ENCODE peak calls at places on chromosomes 3 and 15, in five cellular contexts. G, E, W, Y and Q are unnamed samples.

GRCh38 chr15:66256692-66257091 is 3.1 kb upstream of the MEGF11 start:
- DNase-seq in E (no peak), G (no peak), W (no peak), Y (no peak), Q (no peak)

GRCh38 chr15:68543546-68544008 is 35.2 kb upstream of the CORO2B start:
- DNase-seq in G (no peak), Y (no peak), W (no peak), E (no peak), Q (no peak)

GRCh38 chr15:37107754-37108724 is 7.7 kb upstream of the MEIS2 start:
- DNase-seq in W (no peak), G (no peak), E (no peak), Y (no peak), Q (no peak)

GRCh38 chr3:192130534-192131132 is 596.7 kb downstream of the FGF12 start:
- DNase-seq in G (no peak), W (peak; percentile 23), Y (peak; percentile 57), E (no peak), Q (peak; percentile 37)

GRCh38 chr15:29805043-29805707 is 17.1 kb downstream of the TJP1 start:
- DNase-seq in W (no peak), Y (no peak), E (no peak), G (no peak), Q (peak; percentile 84)

GRCh38 chr3:50089603-50089945 is 855 bp downstream of the RBM5 start:
- DNase-seq in G (peak; percentile 38), Y (no peak), W (no peak), E (no peak), Q (no peak)

GRCh38 chr15:41567870-41568269 is 8.9 kb downstream of the TYRO3 start:
- DNase-seq in E (no peak), W (peak; percentile 4), G (no peak), Y (no peak), Q (no peak)

GRCh38 chr3:50260027-50260941 is 8.7 kb upstream of the SEMA3B start:
- DNase-seq in W (peak; percentile 98), G (peak; percentile 71), E (peak; percentile 95), Y (peak; percentile 98), Q (peak; percentile 86)

GRCh38 chr15:89665449-89666146 is 10.3 kb upstream of the KIF7 start:
- DNase-seq in W (peak; percentile 58), Y (peak; percentile 66), G (no peak), E (peak; percentile 38), Q (no peak)

GRCh38 chr3:68878322-68878721 is 54.0 kb downstream of the TAFA4 start:
- DNase-seq in E (no peak), Y (peak; percentile 27), G (no peak), W (no peak), Q (no peak)

GRCh38 chr3:127546970-127547733 is 43.4 kb downstream of the TPRA1 start:
- DNase-seq in E (no peak), G (no peak), W (no peak), Y (no peak), Q (no peak)

GRCh38 chr3:107913671-107914070 is 177.2 kb downstream of the CD47 start:
- DNase-seq in E (no peak), G (no peak), W (no peak), Y (no peak), Q (no peak)

GRCh38 chr3:75192065-75192658 is 472.0 kb upstream of the FRG2C start:
- DNase-seq in G (no peak), W (peak; percentile 29), E (peak; percentile 14), Y (peak; percentile 74), Q (peak; percentile 34)

GRCh38 chr15:38299216-38299615 is 46.6 kb downstream of the SPRED1 start:
- DNase-seq in E (no peak), G (no peak), W (no peak), Y (no peak), Q (no peak)

GRCh38 chr15:94793641-94794040 is 562.3 kb downstream of the MCTP2 start:
- DNase-seq in W (no peak), Y (no peak), E (no peak), G (no peak), Q (peak; percentile 41)

GRCh38 chr3:129686941-129687340 is 80.5 kb upstream of the PLXND1 start:
- DNase-seq in Y (no peak), E (no peak), G (no peak), W (no peak), Q (no peak)

GRCh38 chr3:98763076-98763475 is at the start of gene ST3GAL6:
- DNase-seq in Y (no peak), E (no peak), W (no peak), G (no peak), Q (peak; percentile 43)

DNA sequence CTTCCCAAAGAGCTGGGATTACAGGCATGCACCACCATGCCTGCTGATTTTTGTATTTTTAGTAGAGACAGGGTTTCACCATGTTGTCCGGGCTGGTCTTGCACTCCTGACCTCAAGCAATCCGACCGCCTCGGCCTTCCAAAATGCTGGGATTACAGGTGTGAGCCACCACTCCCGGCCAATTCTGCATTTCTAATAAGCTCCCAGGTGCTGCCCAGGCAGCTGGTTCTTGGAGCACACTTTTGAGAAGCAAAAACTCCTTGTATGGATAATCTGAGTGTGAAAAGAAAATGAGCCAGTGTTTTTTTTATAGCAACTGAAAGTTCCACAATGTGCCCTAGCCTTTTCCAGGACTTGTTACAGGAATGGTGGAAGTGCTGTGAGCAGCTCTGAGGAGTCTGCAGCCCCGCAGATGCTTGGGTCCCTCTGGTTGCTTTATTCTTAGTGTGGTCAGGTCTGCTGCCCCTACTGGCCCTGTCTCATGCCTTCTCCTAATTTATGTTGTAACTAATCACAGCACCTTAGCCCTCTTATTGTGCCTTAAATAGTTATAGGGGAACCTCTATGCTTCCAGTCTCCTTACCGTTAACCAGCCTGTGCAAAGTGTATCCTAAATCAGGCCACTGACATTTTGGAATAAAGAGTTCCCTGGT is 13.5 kb upstream of the KCNAB1 start:
- DNase-seq in Y (no peak), G (no peak), E (no peak), W (no peak), Q (no peak)
- TF ChIP-seq CTCF in Y (peak; percentile 22), G (no peak), E (peak; percentile 37), W (no peak), Q (peak; percentile 6)

DNA sequence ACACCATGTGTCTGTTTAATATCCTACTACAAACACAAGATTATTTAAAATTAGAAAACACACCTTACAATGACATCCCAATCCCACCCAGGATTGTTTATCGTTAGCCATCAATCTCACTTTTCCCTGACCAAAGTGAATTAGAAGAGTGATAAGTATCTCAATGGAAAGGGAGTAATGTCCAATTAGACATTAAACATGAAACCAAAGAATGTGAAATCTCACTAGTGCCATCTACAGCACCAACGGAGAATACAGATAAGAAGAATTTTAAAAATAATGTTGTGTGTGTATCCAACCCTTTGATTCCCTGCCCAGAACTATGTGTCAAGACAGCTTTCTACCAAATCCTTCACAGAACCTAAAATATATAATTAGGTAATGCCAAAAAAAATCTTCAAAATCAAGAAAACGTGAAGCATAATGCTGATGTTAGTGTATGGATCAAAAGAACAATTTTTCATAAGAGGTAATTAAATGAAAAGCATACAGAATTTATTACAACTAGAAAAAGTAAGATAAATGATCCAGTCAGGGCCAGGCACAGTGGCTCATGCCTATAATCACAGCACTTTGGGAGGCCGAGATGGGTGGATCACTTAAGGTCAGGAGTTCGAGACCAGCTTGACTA is 64.2 kb downstream of the SCAPER start:
- DNase-seq in G (no peak), W (peak; percentile 21), E (no peak), Y (no peak), Q (peak; percentile 21)
- TF ChIP-seq CTCF in G (no peak), W (peak; percentile 33), E (peak; percentile 57), Y (peak; percentile 54), Q (peak; percentile 49)

GRCh38 chr3:66200147-66200546 is 20.7 kb upstream of the SLC25A26 start:
- DNase-seq in E (no peak), W (no peak), G (no peak), Y (no peak), Q (peak; percentile 24)
- TF ChIP-seq CTCF in E (no peak), W (no peak), G (no peak), Y (no peak), Q (no peak)

DNA sequence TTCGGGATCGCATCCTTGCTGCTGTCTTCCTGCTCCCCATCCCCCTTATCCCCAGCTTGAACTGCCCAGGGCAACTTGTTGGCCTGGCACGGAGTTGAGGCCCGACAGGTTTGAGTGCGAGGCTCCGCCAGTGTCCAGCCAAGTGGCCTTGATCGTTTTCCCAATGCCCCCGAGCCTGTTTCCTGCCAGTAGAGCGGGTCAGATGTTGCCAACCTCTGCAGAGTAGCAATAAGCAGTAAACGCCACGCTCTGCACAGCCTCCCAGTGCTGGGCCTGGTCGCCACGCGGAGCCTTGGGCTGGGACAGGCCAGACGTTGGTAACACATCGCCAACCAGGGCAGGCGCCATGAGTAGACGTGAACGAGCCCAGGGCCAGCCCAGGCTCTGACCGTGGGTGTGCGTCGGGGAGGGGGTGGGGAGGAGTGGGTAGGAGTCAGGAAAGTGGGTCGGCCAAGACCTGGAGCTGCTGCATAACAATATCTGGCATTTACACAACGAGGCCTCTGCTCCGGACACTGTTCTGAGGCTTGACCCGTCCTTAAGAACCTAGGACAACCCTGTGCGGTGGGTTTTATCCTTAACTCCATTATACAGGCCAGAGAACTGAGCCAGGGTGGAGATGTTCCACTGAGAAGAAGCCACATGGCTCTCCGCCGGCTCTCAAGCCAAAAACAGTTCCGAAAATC is 444 bp upstream of the ABHD14A start:
- DNase-seq in E (no peak), Y (no peak), W (no peak), G (no peak), Q (no peak)
- TF ChIP-seq CTCF in E (peak; percentile 5), Y (peak; percentile 10), W (no peak), G (no peak), Q (no peak)

DNA sequence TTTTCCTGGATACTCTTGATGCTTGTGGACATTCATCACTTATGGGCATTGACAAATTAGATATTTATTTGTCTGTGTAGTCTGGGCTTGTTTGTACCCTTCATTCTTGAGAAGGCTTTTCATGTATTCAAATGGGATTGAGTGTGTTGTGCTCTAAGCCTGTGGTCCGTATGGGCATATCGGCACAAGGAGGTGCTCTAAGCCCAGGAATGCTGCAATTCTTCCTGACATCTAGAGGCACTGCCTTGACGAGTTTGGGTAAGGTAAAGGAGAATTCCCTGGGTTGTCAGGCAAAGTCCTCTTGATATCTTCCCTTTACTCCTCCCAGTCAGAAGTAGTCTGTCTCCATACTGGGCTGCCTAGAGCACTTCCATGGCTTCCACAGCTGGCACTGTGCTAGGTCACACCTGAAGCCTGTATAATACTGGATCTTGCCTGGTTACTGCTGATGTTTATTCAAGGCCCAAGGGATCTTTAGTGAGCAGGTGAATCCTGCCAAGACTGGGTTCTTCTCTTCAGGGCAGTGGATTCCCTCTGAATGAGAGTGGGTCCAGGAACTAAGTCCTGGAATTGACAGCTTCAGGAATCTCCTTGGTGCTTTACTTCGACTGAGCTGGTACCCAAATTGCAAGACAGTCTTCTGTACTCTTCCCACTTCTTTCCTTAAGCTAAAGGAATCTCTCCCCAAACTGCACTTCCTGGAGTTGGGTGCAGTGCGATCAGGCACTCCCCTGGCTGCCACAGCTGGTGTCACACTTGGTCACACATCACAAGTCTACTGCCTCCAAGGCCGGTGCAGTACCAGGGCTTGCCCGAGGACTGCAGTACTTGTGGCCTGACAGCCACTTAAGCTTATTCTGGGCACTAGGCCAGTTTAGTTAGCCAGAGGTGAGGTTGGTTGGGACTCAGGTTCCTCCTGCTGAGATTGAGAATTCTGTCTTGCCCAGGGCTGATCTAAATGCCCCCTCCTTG is 46.0 kb downstream of the GALK2 start:
- DNase-seq in Y (no peak), E (no peak), W (peak; percentile 38), G (no peak), Q (peak; percentile 20)
- TF ChIP-seq CTCF in Y (no peak), E (no peak), W (no peak), G (no peak), Q (no peak)

DNA sequence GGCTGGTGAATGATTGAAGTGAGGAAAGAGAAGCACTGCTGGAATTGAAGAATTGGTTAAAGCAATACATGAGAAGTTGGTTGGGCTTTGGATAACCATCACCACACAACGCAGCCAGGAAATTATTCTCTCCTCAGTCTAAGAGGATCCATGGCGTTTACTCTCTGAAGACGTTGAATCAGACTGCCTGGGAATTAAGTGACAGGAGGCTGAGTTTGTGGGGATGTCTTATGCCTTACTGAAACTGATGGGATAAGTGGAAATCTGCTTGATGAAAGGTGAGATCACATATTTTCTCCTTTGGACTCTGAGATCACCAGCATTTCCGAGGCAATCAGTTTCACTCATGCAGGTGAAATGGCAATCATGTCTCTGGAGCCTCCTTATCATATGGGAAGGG is 456.1 kb upstream of the GBE1 start:
- DNase-seq in G (no peak), W (no peak), Y (no peak), E (no peak), Q (no peak)
- TF ChIP-seq CTCF in G (no peak), W (no peak), Y (no peak), E (no peak), Q (no peak)